ENCODE peak calls at places on chromosomes 1 and 21, in four cellular contexts. O is pancreas; F is SK-MEL-5; H is CD8-positive, alpha-beta T cell. M is an unnamed sample.

GRCh38 chr1:205267306-205267902 is 39.7 kb downstream of the TMCC2 start:
- DNase-seq in O (no peak), F (no peak), H (no peak), M (no peak)

GRCh38 chr1:59077739-59078503 is 219.0 kb upstream of the FGGY start:
- DNase-seq in O (no peak), F (no peak), H (no peak), M (no peak)

GRCh38 chr1:41314781-41315481 is 46.3 kb upstream of the FOXO6 start:
- DNase-seq in O (no peak), F (no peak), H (no peak), M (no peak)

GRCh38 chr21:28138272-28138671 is 854.4 kb downstream of the LTN1 start:
- DNase-seq in O (no peak), F (no peak), H (no peak), M (no peak)

GRCh38 chr1:23216771-23217420 is 406 bp downstream of the HTR1D start:
- DNase-seq in O (peak; percentile 80), F (no peak), H (peak; percentile 2), M (no peak)

GRCh38 chr1:226325178-226325577 is 16.2 kb upstream of the LIN9 start:
- DNase-seq in O (no peak), F (no peak), H (no peak), M (no peak)

GRCh38 chr21:39087238-39087975 is 95.8 kb downstream of the PSMG1 start:
- DNase-seq in O (no peak), F (peak; percentile 20), H (no peak), M (no peak)

GRCh38 chr1:229862017-229862774 is 204.8 kb upstream of the GALNT2 start:
- DNase-seq in O (no peak), F (no peak), H (no peak), M (no peak)

GRCh38 chr21:42073140-42074099 is 2.3 kb downstream of the UMODL1 start:
- DNase-seq in O (peak; percentile 39), F (no peak), H (no peak), M (no peak)

GRCh38 chr21:36589352-36589971 is 109.5 kb upstream of the SIM2 start:
- DNase-seq in O (peak; percentile 72), F (peak; percentile 76), H (peak; percentile 7), M (no peak)

GRCh38 chr1:170661646-170662411 is 2.1 kb upstream of the PRRX1 start:
- DNase-seq in O (no peak), F (no peak), H (no peak), M (no peak)

GRCh38 chr1:17661546-17662157 is 93.5 kb upstream of the ACTL8 start:
- DNase-seq in O (peak; percentile 81), F (peak; percentile 70), H (peak; percentile 6), M (peak; percentile 35)

GRCh38 chr1:33460947-33461629 is 11.4 kb upstream of the ZSCAN20 start:
- DNase-seq in O (no peak), F (peak; percentile 8), H (no peak), M (no peak)

M was measured in naive thymus-derived CD4-positive, alpha-beta T cell.